ENCODE peak calls at places on chromosomes 12 and 14, in four cellular contexts. T is fibroblast of mammary gland, I is epithelial cell of esophagus, C is kidney. X is an unnamed sample.

GRCh38 chr14:71373773-71374172 is 466.5 kb downstream of the PCNX1 start:
- DNase-seq in T (no peak), C (no peak), I (no peak), X (no peak)

GRCh38 chr12:52221912-52222457 is 11.1 kb upstream of the KRT7 start:
- DNase-seq in C (peak; percentile 77), T (peak; percentile 44), I (peak; percentile 69), X (peak; percentile 59)

GRCh38 chr12:32765906-32766305 is 10.2 kb upstream of the YARS2 start:
- DNase-seq in T (peak; percentile 22), I (no peak), C (no peak), X (no peak)

GRCh38 chr12:99232324-99232723 is 415.2 kb upstream of the GARIN6 start:
- DNase-seq in C (no peak), I (no peak), T (no peak), X (no peak)

GRCh38 chr14:93748208-93749080 is 39.8 kb downstream of the PRIMA1 start:
- DNase-seq in I (no peak), C (no peak), T (no peak), X (no peak)

GRCh38 chr12:55818140-55818728 is 393 bp downstream of the ORMDL2 start:
- DNase-seq in I (no peak), C (no peak), T (no peak), X (no peak)

GRCh38 chr12:106300761-106301160 is 1.8 kb upstream of the TCP11L2 start:
- DNase-seq in T (no peak), C (no peak), I (no peak), X (no peak)

GRCh38 chr12:118103231-118103600 is 595 bp downstream of the VSIG10 start:
- DNase-seq in C (peak; percentile 82), I (no peak), T (no peak), X (no peak)

GRCh38 chr12:88371416-88372183 is 208.7 kb downstream of the KITLG start:
- DNase-seq in I (peak; percentile 79), T (peak; percentile 92), C (no peak), X (no peak)

GRCh38 chr12:109279525-109279924 is 29.6 kb downstream of the FOXN4 start:
- DNase-seq in C (no peak), T (no peak), I (no peak), X (peak; percentile 88)

GRCh38 chr12:12126551-12126950 is 55.8 kb downstream of the BCL2L14 start:
- DNase-seq in I (peak; percentile 90), T (peak; percentile 7), C (no peak), X (no peak)

GRCh38 chr12:25648460-25648859 is 95.4 kb upstream of the LMNTD1 start:
- DNase-seq in T (peak; percentile 73), C (peak; percentile 57), I (peak; percentile 67), X (no peak)

GRCh38 chr14:68787235-68787727 is 5.6 kb downstream of the ZFP36L1 start:
- DNase-seq in T (peak; percentile 68), C (no peak), I (peak; percentile 86), X (no peak)

GRCh38 chr12:67410246-67410645 is 141.1 kb downstream of the CAND1 start:
- DNase-seq in T (peak; percentile 53), C (no peak), I (no peak), X (no peak)

GRCh38 chr12:10171954-10172353 is at the start of gene OLR1:
- DNase-seq in C (no peak), T (no peak), I (peak; percentile 60), X (no peak)

GRCh38 chr12:128353271-128353670 is 86.3 kb downstream of the TMEM132C start:
- DNase-seq in I (no peak), T (no peak), C (no peak), X (no peak)

GRCh38 chr12:131606218-131606899 is 104.5 kb upstream of the SFSWAP start:
- DNase-seq in I (no peak), T (no peak), C (no peak), X (no peak)

GRCh38 chr14:31059152-31059924 is 33.2 kb upstream of the STRN3 start:
- DNase-seq in T (peak; percentile 89), I (peak; percentile 91), C (peak; percentile 80), X (no peak)

GRCh38 chr12:57772429-57773322 is at the start of gene EEF1AKMT3:
- DNase-seq in C (peak; percentile 90), I (peak; percentile 64), T (peak; percentile 47), X (no peak)

GRCh38 chr12:31899136-31899535 is 60.1 kb upstream of the RESF1 start:
- DNase-seq in T (no peak), I (no peak), C (no peak), X (no peak)

GRCh38 chr12:18805516-18806248 is 67.8 kb downstream of the CAPZA3 start:
- DNase-seq in I (no peak), C (no peak), T (no peak), X (no peak)
- TF ChIP-seq CTCF in I (no peak), C (no peak), T (no peak), X (no peak)

GRCh38 chr12:53961025-53961761 is 6.5 kb downstream of the HOXC12 start:
- DNase-seq in I (no peak), T (no peak), C (peak; percentile 68), X (no peak)
- TF ChIP-seq CTCF in I (no peak), T (peak; percentile 16), C (no peak), X (no peak)

GRCh38 chr12:113700943-113701342 is 229.3 kb upstream of the LHX5 start:
- DNase-seq in T (peak; percentile 49), I (peak; percentile 10), C (no peak), X (no peak)
- TF ChIP-seq CTCF in T (no peak), I (no peak), C (no peak), X (no peak)

GRCh38 chr14:91649930-91650329 is 82.0 kb downstream of the CATSPERB start:
- DNase-seq in I (peak; percentile 72), T (peak; percentile 71), C (no peak), X (no peak)
- TF ChIP-seq CTCF in I (peak; percentile 69), T (peak; percentile 67), C (peak; percentile 56), X (peak; percentile 88)

GRCh38 chr14:95433094-95433478 is 83.4 kb downstream of the SYNE3 start:
- DNase-seq in C (no peak), I (no peak), T (no peak), X (peak; percentile 53)

GRCh38 chr14:95434161-95434560 is 82.3 kb downstream of the SYNE3 start:
- DNase-seq in T (no peak), I (no peak), C (no peak), X (no peak)

GRCh38 chr14:95431199-95432145 is 85.0 kb downstream of the SYNE3 start:
- DNase-seq in I (peak; percentile 40), C (peak; percentile 65), T (peak; percentile 71), X (peak; percentile 75)

GRCh38 chr14:95428557-95428956 is 87.9 kb downstream of the SYNE3 start:
- DNase-seq in T (no peak), C (no peak), I (peak; percentile 20), X (no peak)

DNA sequence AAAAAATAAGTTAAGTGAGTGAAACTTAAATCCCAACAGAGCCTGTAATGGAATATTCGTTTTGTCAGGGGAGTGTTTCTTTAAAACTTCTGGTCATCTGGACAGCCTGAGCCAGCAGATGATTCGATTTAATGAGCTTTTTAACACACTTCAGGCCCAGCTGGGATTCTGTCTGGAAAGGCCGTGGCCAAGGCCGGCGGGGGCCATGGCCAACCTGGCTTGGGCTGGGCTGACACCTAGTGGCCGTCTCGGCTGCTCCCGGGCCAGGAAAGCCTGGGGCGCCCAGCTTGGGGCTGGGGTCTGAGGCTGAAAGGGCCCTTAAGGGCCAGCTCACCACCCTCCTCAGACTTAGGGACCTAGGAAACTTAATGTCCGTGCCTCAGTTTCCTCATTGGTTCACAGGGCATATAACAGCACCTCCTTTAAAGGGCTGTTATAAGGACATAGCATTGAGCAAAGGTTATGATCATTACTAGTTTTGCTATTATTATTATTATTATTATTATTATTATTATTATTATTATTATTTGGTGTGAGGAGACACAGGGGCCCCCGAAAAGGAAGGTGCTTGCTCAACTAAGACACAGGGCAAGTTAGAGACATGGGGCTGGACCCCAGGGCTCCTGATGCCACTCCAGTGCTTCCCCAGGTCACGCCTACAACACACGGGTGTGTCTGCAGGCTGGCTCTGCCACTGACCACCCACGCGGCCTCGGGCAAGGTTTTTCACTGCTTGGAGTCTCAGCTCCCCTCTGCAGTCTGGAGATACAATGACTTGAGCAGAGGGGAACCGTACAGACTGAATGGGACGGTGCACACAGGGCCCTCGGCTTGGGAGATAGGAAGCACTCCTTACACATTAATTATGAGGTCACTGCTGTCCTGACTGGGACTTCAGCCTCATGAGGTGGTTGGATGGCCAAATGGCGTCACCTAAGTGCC is 84.0 kb downstream of the SYNE3 start:
- DNase-seq in T (peak; percentile 25), I (peak; percentile 40), C (peak; percentile 81), X (peak; percentile 66)
- TF ChIP-seq CTCF in T (peak; percentile 66), I (peak; percentile 85), C (peak; percentile 60), X (peak; percentile 87)

GRCh38 chr14:100072783-100073346 is 7.6 kb downstream of the EVL start:
- DNase-seq in C (no peak), I (peak; percentile 86), T (no peak), X (no peak)
- TF ChIP-seq CTCF in C (peak; percentile 20), I (peak; percentile 90), T (no peak), X (peak; percentile 37)